ENCODE peak calls at places on chromosomes 12 and 14, in six cellular contexts. F is cardiac muscle cell, M is tibial artery, D is colonic mucosa, E is GM23338, X is tibial nerve. C is an unnamed sample.

GRCh38 chr12:70698345-70698744 is 61.1 kb upstream of the PTPRB start:
- DNase-seq in F (no peak), M (no peak), D (no peak), E (no peak), X (no peak), C (no peak)

GRCh38 chr12:96878704-96879103 is 28.4 kb upstream of the NEDD1 start:
- DNase-seq in F (peak), M (no peak), D (no peak), E (no peak), X (no peak), C (no peak)

GRCh38 chr12:93191956-93192355 is 185.8 kb upstream of the NUDT4 start:
- DNase-seq in F (no peak), M (peak), D (no peak), E (no peak), X (peak), C (no peak)

GRCh38 chr12:42299392-42300308 is 26.2 kb downstream of the ZCRB1 start:
- DNase-seq in F (peak), M (no peak), D (no peak), E (no peak), X (no peak), C (no peak)

GRCh38 chr12:26630546-26631027 is 202.4 kb downstream of the ITPR2 start:
- DNase-seq in F (peak), M (no peak), D (no peak), E (no peak), X (no peak), C (no peak)

GRCh38 chr14:103546651-103547454 is 15.6 kb downstream of the BAG5 start:
- DNase-seq in F (peak), M (no peak), D (peak), E (peak), X (peak), C (peak)

GRCh38 chr12:124680863-124681778 is 113.7 kb upstream of the NCOR2 start:
- DNase-seq in F (peak), M (peak), D (peak), E (peak), X (peak), C (peak)

GRCh38 chr12:120228291-120229070 is 27.6 kb upstream of the RPLP0 start:
- DNase-seq in F (peak), M (peak), D (peak), E (peak), X (peak), C (peak)

GRCh38 chr12:113247123-113248045 is 26.1 kb downstream of the TPCN1 start:
- DNase-seq in F (no peak), M (peak), D (no peak), E (no peak), X (no peak), C (peak)

GRCh38 chr12:101594700-101595099 is at the start of gene MYBPC1:
- DNase-seq in F (no peak), M (no peak), D (no peak), E (peak), X (no peak), C (no peak)

GRCh38 chr14:20969336-20969735 is 14.0 kb downstream of the RNASE2 start:
- DNase-seq in F (no peak), M (no peak), D (no peak), E (no peak), X (no peak), C (no peak)

GRCh38 chr14:103711516-103712431 is 3.5 kb downstream of the XRCC3 start:
- DNase-seq in F (no peak), M (peak), D (peak), E (no peak), X (no peak), C (peak)

GRCh38 chr12:116116650-116117424 is 160.7 kb downstream of the MED13L start:
- DNase-seq in F (no peak), M (no peak), D (no peak), E (no peak), X (no peak), C (no peak)

GRCh38 chr12:51443573-51443972 is 18.9 kb downstream of the SLC4A8 start:
- DNase-seq in F (no peak), M (no peak), D (no peak), E (no peak), X (no peak), C (no peak)

GRCh38 chr14:83425138-83425537 is 1891.5 kb upstream of the SEL1L start:
- DNase-seq in F (peak), M (no peak), D (no peak), E (no peak), X (no peak), C (peak)

GRCh38 chr12:5796171-5797091 is 148.6 kb downstream of the ANO2 start:
- DNase-seq in F (peak), M (no peak), D (peak), E (peak), X (peak), C (no peak)

GRCh38 chr14:62213516-62213915 is 451.3 kb downstream of the SNAPC1 start:
- DNase-seq in F (peak), M (no peak), D (no peak), E (no peak), X (no peak), C (peak)

GRCh38 chr12:26704684-26705475 is 128.1 kb downstream of the ITPR2 start:
- DNase-seq in F (no peak), M (peak), D (no peak), E (no peak), X (no peak), C (no peak)

GRCh38 chr14:44657688-44658388 is 150.8 kb upstream of the FSCB start:
- DNase-seq in F (peak), M (no peak), D (no peak), E (peak), X (no peak), C (no peak)

GRCh38 chr12:132055535-132056096 is 88.5 kb downstream of the DDX51 start:
- DNase-seq in F (no peak), M (no peak), D (no peak), E (no peak), X (no peak), C (no peak)

GRCh38 chr12:896031-896430 is 53.5 kb downstream of the RAD52 start:
- DNase-seq in F (no peak), M (no peak), D (no peak), E (no peak), X (no peak), C (no peak)

GRCh38 chr12:106033161-106033675 is 105.5 kb downstream of the NUAK1 start:
- DNase-seq in F (no peak), M (no peak), D (no peak), E (no peak), X (no peak), C (no peak)

GRCh38 chr12:89544730-89545184 is 18.9 kb upstream of the POC1B start:
- DNase-seq in F (peak), M (peak), D (peak), E (peak), X (no peak), C (no peak)

GRCh38 chr12:64124511-64125197 is 97.4 kb downstream of the KICS2 start:
- DNase-seq in F (peak), M (no peak), D (no peak), E (no peak), X (no peak), C (no peak)

GRCh38 chr12:48795550-48796455 is 6.9 kb upstream of the ADCY6 start:
- DNase-seq in F (peak), M (peak), D (peak), E (peak), X (peak), C (peak)

GRCh38 chr14:32941668-32942065 is 3.0 kb downstream of the NPAS3 start:
- DNase-seq in F (no peak), M (no peak), D (no peak), E (no peak), X (no peak), C (no peak)

GRCh38 chr12:111997300-111997699 is 15.7 kb downstream of the TMEM116 start:
- DNase-seq in F (no peak), M (no peak), D (no peak), E (no peak), X (no peak), C (no peak)

GRCh38 chr12:69510176-69510827 is 40.1 kb downstream of the FRS2 start:
- DNase-seq in F (peak), M (no peak), D (no peak), E (no peak), X (no peak), C (no peak)

GRCh38 chr12:80939231-80939950 is 1.7 kb upstream of the LIN7A start:
- DNase-seq in F (peak), M (no peak), D (no peak), E (no peak), X (no peak), C (no peak)

GRCh38 chr14:36579573-36580140 is 2.8 kb downstream of the NKX2-8 start:
- DNase-seq in F (no peak), M (no peak), D (no peak), E (peak), X (no peak), C (no peak)

GRCh38 chr14:54651649-54652048 is 84.7 kb downstream of the SAMD4A start:
- DNase-seq in F (no peak), M (no peak), D (no peak), E (no peak), X (no peak), C (no peak)

GRCh38 chr12:65511134-65511912 is 232.8 kb downstream of the MSRB3 start:
- DNase-seq in F (no peak), M (no peak), D (no peak), E (no peak), X (no peak), C (no peak)

GRCh38 chr12:48084841-48085460 is 20.9 kb downstream of the SENP1 start:
- DNase-seq in F (no peak), M (no peak), D (no peak), E (peak), X (no peak), C (no peak)

GRCh38 chr14:24458736-24459135 is 16.2 kb upstream of the SDR39U1 start:
- DNase-seq in F (no peak), M (no peak), D (no peak), E (no peak), X (no peak), C (no peak)

GRCh38 chr12:44206045-44206444 is 370.2 kb downstream of the TMEM117 start:
- DNase-seq in F (no peak), M (no peak), D (no peak), E (peak), X (no peak), C (no peak)

GRCh38 chr14:75886661-75887348 is 95.0 kb downstream of the TGFB3 start:
- DNase-seq in F (peak), M (no peak), D (no peak), E (no peak), X (no peak), C (no peak)

GRCh38 chr12:87439990-87440827 is 589.0 kb downstream of the C12orf50 start:
- DNase-seq in F (peak), M (peak), D (peak), E (no peak), X (no peak), C (peak)

DNA sequence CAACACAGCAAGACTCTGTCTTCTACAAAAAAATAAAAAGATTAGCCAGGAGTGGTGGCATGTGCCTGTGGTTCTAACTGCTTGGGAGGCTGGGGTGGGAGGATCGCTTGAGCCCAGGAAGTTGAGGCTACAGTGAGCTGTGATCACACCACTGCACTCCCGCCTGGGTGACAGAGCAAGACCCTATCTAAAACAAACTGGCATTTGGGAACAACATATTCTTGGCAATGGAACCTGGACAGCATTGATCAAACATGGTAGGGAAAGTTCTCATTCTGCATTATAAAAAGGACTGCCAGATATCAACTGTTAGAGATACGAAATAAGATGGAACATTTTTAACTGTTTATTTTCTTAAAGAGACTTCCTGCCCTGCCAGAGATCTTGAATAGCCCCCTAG is 81.5 kb downstream of the PPP2R5C start:
- DNase-seq in F (no peak), M (no peak), D (no peak), E (no peak), X (no peak), C (no peak)
- H3K27ac ChIP-seq in F (no peak), M (no peak), D (no peak), E (no peak), X (no peak), C (no peak)

GRCh38 chr12:127711108-127711507 is 555.9 kb upstream of the TMEM132C start:
- DNase-seq in F (no peak), M (no peak), D (no peak), E (peak), X (no peak), C (no peak)
- TF ChIP-seq CTCF in F (no peak), M (no peak), D (no peak), E (peak), X (no peak), C (no peak)

DNA sequence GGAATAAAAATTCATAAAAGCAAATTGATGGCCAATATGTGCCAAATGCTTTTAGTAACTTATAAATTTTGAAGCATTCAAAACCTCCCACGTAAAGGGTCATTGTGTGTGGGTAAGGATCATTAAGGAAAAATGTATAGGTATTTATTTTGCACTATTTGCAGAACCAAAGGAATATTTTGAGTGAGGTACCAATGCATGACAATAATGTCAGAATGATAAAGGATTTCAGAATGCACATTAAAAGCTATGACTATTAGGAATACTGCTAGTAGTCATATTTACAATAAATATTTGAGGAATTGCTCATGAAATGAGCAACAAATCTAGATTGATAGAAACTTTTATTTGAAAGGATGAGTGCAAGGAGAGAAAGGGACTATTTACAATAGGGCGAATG is 932.8 kb downstream of the SLC6A15 start:
- DNase-seq in F (no peak), M (no peak), D (no peak), E (no peak), X (no peak), C (no peak)
- H3K27ac ChIP-seq in F (no peak), M (no peak), D (no peak), E (no peak), X (no peak), C (no peak)

DNA sequence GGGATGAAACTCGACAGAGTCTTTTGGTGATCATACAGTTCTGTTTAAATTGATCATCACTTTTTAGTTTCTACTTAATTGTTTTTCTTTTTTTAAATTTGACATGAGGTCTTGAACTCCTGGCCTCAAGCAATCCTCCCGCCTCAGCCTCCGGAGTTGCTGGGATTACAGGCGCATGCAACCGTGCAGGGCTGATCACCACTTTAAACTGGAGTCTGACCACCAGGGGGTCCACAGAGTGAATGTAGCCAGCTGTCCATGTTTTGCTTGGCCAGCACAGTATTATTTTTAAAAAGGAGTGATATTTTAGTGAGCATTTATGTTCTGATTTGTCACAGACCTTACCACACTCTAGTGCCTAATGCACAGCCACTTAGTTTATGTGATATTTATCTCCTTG is 10.7 kb downstream of the DAAM1 start:
- DNase-seq in F (no peak), M (no peak), D (no peak), E (no peak), X (no peak), C (no peak)
- TF ChIP-seq CTCF in F (peak), M (no peak), D (no peak), E (no peak), X (no peak), C (no peak)

GRCh38 chr12:94942663-94943062 is 60.8 kb downstream of the NDUFA12 start:
- DNase-seq in F (no peak), M (no peak), D (no peak), E (no peak), X (no peak), C (no peak)
- H3K27ac ChIP-seq in F (no peak), M (no peak), D (no peak), E (no peak), X (no peak), C (peak)

GRCh38 chr12:57430117-57430930 is 519 bp downstream of the R3HDM2 start:
- DNase-seq in F (peak), M (peak), D (peak), E (peak), X (peak), C (peak)
- TF ChIP-seq CTCF in F (no peak), M (no peak), D (no peak), E (peak), X (no peak), C (peak)